ENCODE peak calls at places on chromosomes 16 and 17, in five cellular contexts. S is A549; H is CD8-positive, alpha-beta memory T cell; J is ovary; M is tibial nerve. Y is an unnamed sample.

GRCh38 chr17:41689497-41690299 is 1.0 kb downstream of the EIF1 start:
- DNase-seq in S (no peak), H (peak; percentile 64), J (no peak), M (peak; percentile 74), Y (no peak)

GRCh38 chr16:66751135-66751991 is at the start of gene DYNC1LI2:
- DNase-seq in S (peak; percentile 80), H (peak; percentile 87), J (peak; percentile 88), M (peak; percentile 70), Y (no peak)

GRCh38 chr17:42288078-42288984 is at the start of gene STAT5A:
- DNase-seq in S (peak; percentile 83), H (peak; percentile 83), J (peak; percentile 92), M (peak; percentile 80), Y (no peak)

GRCh38 chr16:15466886-15467781 is 32.7 kb downstream of the BMERB1 start:
- DNase-seq in S (no peak), H (no peak), J (no peak), M (no peak), Y (no peak)

GRCh38 chr17:66687570-66688284 is 147.2 kb upstream of the CACNG5 start:
- DNase-seq in S (no peak), H (no peak), J (no peak), M (no peak), Y (no peak)

GRCh38 chr16:66382966-66383299 is 16.4 kb downstream of the CDH5 start:
- DNase-seq in S (peak; percentile 58), H (no peak), J (no peak), M (no peak), Y (no peak)

GRCh38 chr17:69042308-69042707 is 18.4 kb downstream of the ABCA9 start:
- DNase-seq in S (no peak), H (no peak), J (no peak), M (no peak), Y (no peak)

GRCh38 chr16:15037745-15038144 is 18.1 kb downstream of the NTAN1 start:
- DNase-seq in S (no peak), H (no peak), J (no peak), M (no peak), Y (no peak)

GRCh38 chr16:58768145-58768544 is 34.0 kb upstream of the GOT2 start:
- DNase-seq in S (no peak), H (no peak), J (no peak), M (no peak), Y (no peak)

GRCh38 chr16:82530883-82531282 is 95.9 kb upstream of the CDH13 start:
- DNase-seq in S (no peak), H (no peak), J (no peak), M (no peak), Y (no peak)
- H3K4me1 ChIP-seq in S (no peaks in the 10 kb centered on the region), H (no peaks in the 10 kb centered on the region), J (no peaks in the 10 kb centered on the region), M (no peaks in the 10 kb centered on the region), Y (no peaks in the 10 kb centered on the region)

DNA sequence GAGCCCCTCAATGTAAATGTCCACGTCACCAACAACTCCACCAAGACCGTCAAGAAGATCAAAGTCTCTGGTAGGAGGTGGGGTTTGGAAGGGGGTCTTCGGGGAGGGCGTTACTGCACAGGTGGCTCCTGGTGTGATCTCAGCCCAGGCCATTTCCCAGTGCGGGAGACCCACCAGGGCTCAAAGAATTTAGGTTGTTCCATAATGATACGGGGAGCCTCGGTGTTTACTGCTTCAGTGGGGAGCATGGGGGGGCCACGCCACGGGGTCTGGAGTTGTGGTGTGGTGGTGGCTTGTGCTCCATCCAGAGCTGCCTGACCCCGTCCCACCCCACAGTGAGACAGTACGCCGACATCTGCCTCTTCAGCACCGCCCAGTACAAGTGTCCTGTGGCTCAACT is 7.8 kb downstream of the ARRB2 start:
- DNase-seq in S (no peak), H (no peak), J (no peak), M (no peak), Y (no peak)
- H3K4me1 ChIP-seq in S (peaks cover 56% of the 10 kb centered on the region), H (peaks cover 30% of the 10 kb centered on the region), J (no peaks in the 10 kb centered on the region), M (peaks cover 6% of the 10 kb centered on the region), Y (no peaks in the 10 kb centered on the region)

GRCh38 chr17:43877031-43877430 is 30.1 kb downstream of the CD300LG start:
- DNase-seq in S (no peak), H (no peak), J (no peak), M (no peak), Y (no peak)

GRCh38 chr17:43877451-43878155 is 29.7 kb downstream of the MPP2 start:
- DNase-seq in S (no peak), H (no peak), J (no peak), M (no peak), Y (no peak)

GRCh38 chr17:43873815-43874214 is 26.8 kb downstream of the CD300LG start:
- DNase-seq in S (no peak), H (no peak), J (no peak), M (no peak), Y (no peak)

GRCh38 chr17:43874293-43874692 is 27.3 kb downstream of the CD300LG start:
- DNase-seq in S (no peak), H (no peak), J (no peak), M (no peak), Y (no peak)

GRCh38 chr17:43875476-43876147 is 28.6 kb downstream of the CD300LG start:
- DNase-seq in S (no peak), H (no peak), J (no peak), M (no peak), Y (no peak)
- H3K4me1 ChIP-seq in S (peaks cover 11% of the 10 kb centered on the region), H (no peaks in the 10 kb centered on the region), J (peaks cover 2% of the 10 kb centered on the region), M (no peaks in the 10 kb centered on the region), Y (no peaks in the 10 kb centered on the region)

GRCh38 chr17:27582696-27583095 is 48.3 kb upstream of the LGALS9 start:
- DNase-seq in S (no peak), H (no peak), J (no peak), M (no peak), Y (no peak)

GRCh38 chr17:27588354-27588753 is 42.6 kb upstream of the LGALS9 start:
- DNase-seq in S (no peak), H (no peak), J (no peak), M (no peak), Y (no peak)

GRCh38 chr17:27586203-27586701 is 44.7 kb upstream of the LGALS9 start:
- DNase-seq in S (no peak), H (no peak), J (no peak), M (no peak), Y (no peak)

GRCh38 chr17:27585792-27586191 is 45.2 kb upstream of the LGALS9 start:
- DNase-seq in S (no peak), H (no peak), J (no peak), M (no peak), Y (no peak)

DNA sequence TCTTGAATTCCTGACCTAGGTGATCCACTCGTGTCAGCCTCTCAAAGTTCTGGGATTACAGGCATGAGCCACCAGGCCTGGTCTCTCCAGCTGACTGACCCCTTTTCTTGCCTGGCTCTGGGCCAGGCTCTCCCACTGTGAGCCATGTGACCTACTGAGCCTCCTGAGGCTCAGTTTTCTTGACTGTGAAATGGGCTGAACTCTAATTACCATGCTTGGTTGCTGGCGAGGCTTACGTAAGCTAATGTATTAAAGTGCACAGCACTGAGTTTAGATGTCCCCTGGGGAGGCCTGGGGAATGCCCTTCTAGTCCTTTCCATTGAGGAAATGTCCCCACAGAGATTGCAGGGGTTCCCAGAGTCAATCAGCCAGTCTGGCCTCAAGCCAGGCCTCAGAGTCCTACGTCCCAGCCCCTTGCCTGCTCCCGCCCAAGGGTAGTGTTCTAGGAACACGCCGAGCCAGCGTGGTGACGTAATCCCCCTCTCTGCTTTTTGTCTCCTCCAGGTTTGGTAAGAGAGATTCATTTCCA is 45.8 kb upstream of the LGALS9 start:
- DNase-seq in S (no peak), H (no peak), J (no peak), M (no peak), Y (no peak)
- H3K4me1 ChIP-seq in S (peaks cover 27% of the 10 kb centered on the region), H (no peaks in the 10 kb centered on the region), J (no peaks in the 10 kb centered on the region), M (peaks cover 11% of the 10 kb centered on the region), Y (no peaks in the 10 kb centered on the region)

DNA sequence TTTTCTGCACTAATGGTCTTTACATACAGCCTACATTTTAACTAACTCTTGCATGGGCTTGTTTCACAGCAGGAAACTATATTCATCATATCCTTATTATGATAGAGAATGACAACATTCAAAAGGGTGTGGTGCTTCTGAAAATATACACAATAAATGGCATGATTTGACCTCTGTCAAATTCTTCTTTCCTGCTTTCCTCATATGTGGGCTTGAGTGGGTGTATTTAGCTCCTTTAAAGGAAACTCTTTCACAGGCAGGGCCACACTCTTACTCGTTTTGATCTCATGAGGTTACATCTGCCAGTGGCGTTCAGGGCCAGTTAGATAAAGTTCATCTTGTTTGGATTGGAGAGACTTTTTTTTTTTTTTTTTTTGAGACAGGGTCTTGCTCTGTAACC is 6.1 kb downstream of the SLC35G3 start:
- DNase-seq in S (no peak), H (peak; percentile 54), J (no peak), M (no peak), Y (no peak)
- H3K4me1 ChIP-seq in S (no peaks in the 10 kb centered on the region), H (peaks cover 36% of the 10 kb centered on the region), J (no peaks in the 10 kb centered on the region), M (no peaks in the 10 kb centered on the region), Y (no peaks in the 10 kb centered on the region)

DNA sequence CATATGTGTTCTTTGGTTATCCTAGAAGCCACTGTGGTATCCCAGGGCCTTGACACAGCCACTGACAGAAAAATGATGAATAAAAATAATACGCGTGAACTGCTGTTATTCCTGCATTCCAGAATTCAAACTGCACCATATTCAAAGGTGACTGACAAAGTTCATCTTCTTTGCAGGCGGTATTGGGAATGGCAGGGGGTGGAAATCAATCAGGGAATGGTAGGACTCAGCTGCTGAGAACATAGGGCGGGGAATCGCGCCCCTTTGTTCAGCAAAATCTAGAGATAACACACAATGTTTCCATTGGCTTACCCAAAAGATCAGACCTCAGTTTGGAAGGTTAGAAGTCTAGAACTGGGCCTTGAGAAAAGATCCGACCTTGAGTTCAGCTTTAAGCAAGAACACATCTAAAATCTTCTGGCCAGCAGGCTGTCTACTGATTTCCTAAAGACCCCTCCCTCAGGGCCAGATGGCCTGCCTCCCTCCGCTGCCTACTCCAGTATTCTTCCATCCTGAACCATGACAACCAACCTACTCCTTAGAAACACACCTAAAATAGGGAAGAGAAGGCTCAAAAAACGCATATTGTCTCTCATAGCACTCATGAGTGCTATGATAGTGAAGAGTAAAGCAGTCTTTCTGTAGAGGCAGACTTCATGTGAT is 34.1 kb downstream of the CDK5R1 start:
- DNase-seq in S (no peak), H (no peak), J (no peak), M (no peak), Y (no peak)
- H3K4me1 ChIP-seq in S (no peaks in the 10 kb centered on the region), H (peaks cover 70% of the 10 kb centered on the region), J (no peaks in the 10 kb centered on the region), M (peaks cover 18% of the 10 kb centered on the region), Y (peaks cover 7% of the 10 kb centered on the region)

DNA sequence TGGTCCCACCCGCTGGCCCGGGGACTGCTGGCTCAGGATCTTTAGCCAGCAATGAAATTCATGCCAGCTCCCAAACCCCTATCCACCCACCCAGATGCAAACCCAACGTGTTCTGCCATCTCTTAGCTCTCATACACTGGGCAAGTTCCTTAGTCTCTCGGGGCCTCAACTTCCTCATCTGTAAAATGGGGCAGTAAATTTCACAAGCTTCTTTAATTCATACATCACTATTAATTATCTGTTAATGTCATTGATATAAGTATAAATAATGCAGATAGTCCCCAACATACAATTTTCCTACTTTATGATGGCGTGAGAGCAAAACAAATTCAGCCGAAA is 398.7 kb downstream of the SOX9 start:
- DNase-seq in S (no peak), H (no peak), J (no peak), M (no peak), Y (no peak)
- H3K4me1 ChIP-seq in S (peaks cover 72% of the 10 kb centered on the region), H (no peaks in the 10 kb centered on the region), J (peaks cover 4% of the 10 kb centered on the region), M (peaks cover 49% of the 10 kb centered on the region), Y (peaks cover 8% of the 10 kb centered on the region)

GRCh38 chr17:73586921-73587680 is 57.1 kb downstream of the SDK2 start:
- DNase-seq in S (peak; percentile 33), H (no peak), J (no peak), M (no peak), Y (no peak)
- H3K4me1 ChIP-seq in S (no peaks in the 10 kb centered on the region), H (peaks cover 28% of the 10 kb centered on the region), J (no peaks in the 10 kb centered on the region), M (peaks cover 8% of the 10 kb centered on the region), Y (peaks cover 2% of the 10 kb centered on the region)